ENCODE peak calls at places on chromosomes 13 and 19, in seven cellular contexts. C is left ventricle myocardium inferior, Q is fibroblast of pulmonary artery, N is heart left ventricle, W is dorsolateral prefrontal cortex, G is K562, B is fibroblast of the aortic adventitia. Z is an unnamed sample.

GRCh38 chr13:105410602-105411001 is 1124.9 kb downstream of the EFNB2 start:
- DNase-seq in N (peak; percentile 64), G (peak; percentile 21), C (peak; percentile 47), Q (peak; percentile 51), B (peak; percentile 1), W (peak; percentile 44), Z (peak; percentile 48)

GRCh38 chr19:6524326-6524725 is 6.5 kb upstream of the TNFSF9 start:
- DNase-seq in B (peak; percentile 9), G (no peak), N (no peak), C (no peak), W (no peak), Q (no peak), Z (no peak)

GRCh38 chr13:53160211-53160610 is 131.6 kb downstream of the OLFM4 start:
- DNase-seq in G (no peak), W (no peak), N (no peak), C (no peak), B (no peak), Q (no peak), Z (no peak)

GRCh38 chr13:102461302-102461701 is 59.5 kb upstream of the FGF14 start:
- DNase-seq in G (no peak), N (no peak), B (no peak), C (no peak), W (no peak), Q (no peak), Z (no peak)

GRCh38 chr13:40064723-40065122 is 409.3 kb downstream of the COG6 start:
- DNase-seq in G (no peak), B (peak; percentile 96), W (no peak), C (no peak), N (no peak), Q (peak; percentile 85), Z (no peak)

GRCh38 chr13:110887242-110887954 is 27.5 kb downstream of the ANKRD10 start:
- DNase-seq in C (no peak), G (no peak), W (no peak), B (no peak), Q (no peak), N (no peak), Z (no peak)

GRCh38 chr13:30819136-30819875 is 84.0 kb downstream of the ALOX5AP start:
- DNase-seq in C (no peak), W (no peak), B (peak; percentile 15), N (no peak), G (no peak), Q (no peak), Z (no peak)

GRCh38 chr13:53015044-53015443 is 13.6 kb upstream of the OLFM4 start:
- DNase-seq in B (no peak), W (no peak), Q (no peak), C (no peak), G (no peak), N (no peak), Z (no peak)

GRCh38 chr19:42348211-42348610 is 22.8 kb downstream of the MEGF8 start:
- DNase-seq in C (no peak), Q (no peak), N (no peak), W (no peak), G (no peak), B (no peak), Z (no peak)

GRCh38 chr19:42345191-42345812 is 19.9 kb downstream of the MEGF8 start:
- DNase-seq in N (no peak), B (peak; percentile 70), Q (peak; percentile 32), W (no peak), G (no peak), C (no peak), Z (no peak)

GRCh38 chr19:42344336-42344893 is 19.0 kb downstream of the MEGF8 start:
- DNase-seq in W (no peak), B (no peak), Q (no peak), G (no peak), N (peak; percentile 48), C (no peak), Z (no peak)

GRCh38 chr19:42343344-42344110 is 18.1 kb downstream of the MEGF8 start:
- DNase-seq in B (no peak), C (no peak), W (no peak), G (no peak), N (peak; percentile 48), Q (no peak), Z (peak; percentile 33)
- TF ChIP-seq CTCF in B (no peak), C (no peak), W (no peak), G (peak; percentile 64), N (no peak), Q (peak; percentile 8), Z (no peak)

GRCh38 chr13:100987993-100988392 is 313.4 kb upstream of the TMTC4 start:
- DNase-seq in B (peak; percentile 62), G (no peak), N (no peak), W (no peak), C (no peak), Q (peak; percentile 18), Z (no peak)
- TF ChIP-seq CTCF in B (peak; percentile 47), G (no peak), N (no peak), W (peak; percentile 32), C (no peak), Q (peak; percentile 15), Z (no peak)

GRCh38 chr13:76600086-76600485 is 286.1 kb downstream of the KCTD12 start:
- DNase-seq in G (no peak), W (no peak), B (peak; percentile 29), Q (peak; percentile 42), C (no peak), N (no peak), Z (no peak)
- TF ChIP-seq CTCF in G (no peak), W (no peak), B (no peak), Q (no peak), C (no peak), N (no peak), Z (no peak)

GRCh38 chr19:35510626-35510964 is 2.9 kb downstream of the DMKN start:
- DNase-seq in G (no peak), N (no peak), C (no peak), Q (no peak), W (no peak), B (no peak), Z (no peak)
- TF ChIP-seq CTCF in G (no peak), N (no peak), C (peak; percentile 22), Q (no peak), W (no peak), B (no peak), Z (peak; percentile 57)

DNA sequence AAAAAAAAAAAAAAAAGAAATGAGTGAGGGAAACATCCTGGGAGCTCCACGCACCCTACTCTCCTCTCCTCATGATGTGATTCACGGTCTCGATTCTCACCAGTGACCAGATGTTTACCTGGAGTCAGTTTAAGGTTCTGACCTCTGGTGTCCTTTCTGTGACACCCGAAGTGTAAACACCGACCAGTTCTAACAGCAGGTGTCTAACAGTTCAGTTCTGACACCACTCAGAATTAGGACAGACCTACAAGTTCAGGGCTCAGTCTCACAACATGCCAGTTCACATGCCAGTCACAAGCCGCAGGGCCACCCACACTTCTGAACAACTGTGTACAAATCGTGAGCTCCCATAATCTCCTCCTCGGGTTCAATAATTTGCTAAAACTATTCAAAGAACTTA is 6.0 kb downstream of the ZNF564 start:
- DNase-seq in C (no peak), G (peak; percentile 55), N (no peak), B (no peak), Q (no peak), W (no peak), Z (no peak)
- TF ChIP-seq CTCF in C (no peak), G (no peak), N (no peak), B (no peak), Q (no peak), W (no peak), Z (no peak)

GRCh38 chr13:27283906-27284523 is 13.4 kb downstream of the RASL11A start:
- DNase-seq in N (no peak), G (peak; percentile 12), B (peak; percentile 41), Q (peak; percentile 49), W (no peak), C (no peak), Z (peak; percentile 45)
- TF ChIP-seq CTCF in N (peak; percentile 19), G (no peak), B (peak; percentile 44), Q (peak; percentile 44), W (peak; percentile 46), C (peak; percentile 55), Z (no peak)

GRCh38 chr13:23453132-23453531 is 19.6 kb upstream of the SACS start:
- DNase-seq in Q (no peak), B (no peak), C (no peak), N (no peak), G (no peak), W (no peak), Z (no peak)

GRCh38 chr13:23458972-23459371 is 25.5 kb upstream of the SACS start:
- DNase-seq in G (no peak), C (no peak), W (no peak), N (no peak), B (no peak), Q (no peak), Z (no peak)

GRCh38 chr13:23456437-23456836 is 22.9 kb upstream of the SACS start:
- DNase-seq in B (no peak), W (no peak), G (no peak), N (no peak), Q (no peak), C (no peak), Z (no peak)

GRCh38 chr13:23460309-23460708 is 26.8 kb upstream of the SACS start:
- DNase-seq in G (no peak), B (no peak), N (no peak), W (no peak), C (no peak), Q (no peak), Z (no peak)

DNA sequence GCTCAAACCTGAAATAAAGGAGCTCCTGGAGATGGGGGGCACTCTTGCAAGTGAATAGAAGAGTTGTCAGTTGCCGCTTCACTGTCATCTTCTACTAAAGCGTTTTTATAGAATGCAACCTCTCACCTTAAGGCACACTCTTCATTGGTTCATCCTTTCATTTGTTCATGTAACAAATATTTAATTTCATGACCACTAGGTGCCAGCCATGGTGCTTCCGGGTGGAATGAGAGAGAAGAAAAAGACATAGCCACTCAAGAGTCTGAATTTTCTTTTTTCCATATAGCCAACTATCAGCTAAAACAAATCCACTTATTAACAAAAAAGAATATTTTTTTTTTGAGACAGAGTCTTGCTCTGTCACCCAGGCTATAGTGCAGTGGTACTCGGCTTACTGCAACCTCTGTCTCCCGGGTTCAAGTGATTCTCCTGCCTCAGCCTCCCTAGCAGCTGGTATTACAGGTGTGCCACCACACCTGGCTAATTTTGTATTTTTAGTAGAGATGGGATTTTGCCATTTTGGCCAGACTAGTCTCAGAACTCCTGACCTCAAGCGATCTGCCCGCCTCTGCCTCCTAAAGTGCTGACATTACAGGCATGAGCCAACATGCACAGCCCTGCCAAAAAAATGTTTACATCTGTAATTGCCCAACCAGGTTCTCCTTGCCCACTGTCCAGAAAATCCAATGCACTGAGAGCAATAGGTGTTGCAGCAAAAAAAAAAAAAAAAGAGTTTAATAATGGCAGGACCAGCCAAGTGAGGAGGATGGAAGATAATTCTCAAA is 22.1 kb upstream of the SACS start:
- DNase-seq in B (no peak), Q (no peak), W (no peak), N (no peak), G (no peak), C (no peak), Z (no peak)
- TF ChIP-seq CTCF in B (no peak), Q (no peak), W (no peak), N (no peak), G (no peak), C (no peak), Z (no peak)

Z was measured in activated CD8-positive, alpha-beta T cell treated with anti-CD3 and anti-CD28 coated beads for 36 hours.